ENCODE peak calls at places on chromosome 20, in four cellular contexts. One of them, this sample, is unnamed. For H3K27me3, the result is how much of the 10 kb centered on the place peaks cover.

GRCh38 chr20:54746796-54747195 is 271.4 kb downstream of the DOK5 start:
- DNase-seq in IMR-90: no peak
- DNase-seq in heart left ventricle: no peak
- DNase-seq in right lobe of liver: no peak
- DNase-seq in this sample: no peak

GRCh38 chr20:9389321-9389720 is 125.1 kb upstream of the LAMP5 start:
- DNase-seq in IMR-90: no peak
- DNase-seq in heart left ventricle: no peak
- DNase-seq in right lobe of liver: no peak
- DNase-seq in this sample: no peak

GRCh38 chr20:57589728-57590484 is 29.0 kb downstream of the PCK1 start:
- DNase-seq in IMR-90: no peak
- DNase-seq in heart left ventricle: no peak
- DNase-seq in right lobe of liver: peak
- DNase-seq in this sample: no peak

GRCh38 chr20:8428988-8429387 is 296.9 kb downstream of the PLCB1 start:
- DNase-seq in IMR-90: no peak
- DNase-seq in heart left ventricle: no peak
- DNase-seq in right lobe of liver: no peak
- DNase-seq in this sample: no peak

GRCh38 chr20:41714030-41714429 is 95.9 kb upstream of the CHD6 start:
- DNase-seq in IMR-90: no peak
- DNase-seq in heart left ventricle: no peak
- DNase-seq in right lobe of liver: no peak
- DNase-seq in this sample: no peak

GRCh38 chr20:46206025-46206424 is 87.9 kb downstream of the CD40 start:
- DNase-seq in IMR-90: peak
- DNase-seq in heart left ventricle: peak
- DNase-seq in right lobe of liver: no peak
- DNase-seq in this sample: no peak

GRCh38 chr20:62500237-62500864 is 24.6 kb upstream of the GATA5 start:
- DNase-seq in IMR-90: peak
- DNase-seq in heart left ventricle: peak
- DNase-seq in right lobe of liver: peak
- DNase-seq in this sample: peak

GRCh38 chr20:34997171-34997570 is 41.5 kb downstream of the MYH7B start:
- DNase-seq in IMR-90: peak
- DNase-seq in heart left ventricle: no peak
- DNase-seq in right lobe of liver: no peak
- DNase-seq in this sample: no peak

GRCh38 chr20:19659468-19659867 is 98.6 kb upstream of the RIN2 start:
- DNase-seq in IMR-90: no peak
- DNase-seq in heart left ventricle: no peak
- DNase-seq in right lobe of liver: no peak
- DNase-seq in this sample: no peak

GRCh38 chr20:62902926-62903615 is 23.2 kb downstream of the DIDO1 start:
- DNase-seq in IMR-90: peak
- DNase-seq in heart left ventricle: no peak
- DNase-seq in right lobe of liver: no peak
- DNase-seq in this sample: no peak

GRCh38 chr20:35171753-35172433 is at the start of gene PROCR:
- DNase-seq in IMR-90: peak
- DNase-seq in heart left ventricle: peak
- DNase-seq in right lobe of liver: peak
- DNase-seq in this sample: peak

GRCh38 chr20:57662313-57663240 is 42.4 kb upstream of the ZBP1 start:
- DNase-seq in IMR-90: no peak
- DNase-seq in heart left ventricle: peak
- DNase-seq in right lobe of liver: peak
- DNase-seq in this sample: no peak

GRCh38 chr20:1125266-1125665 is 6.9 kb downstream of the PSMF1 start:
- DNase-seq in IMR-90: no peak
- DNase-seq in heart left ventricle: no peak
- DNase-seq in right lobe of liver: no peak
- DNase-seq in this sample: no peak

GRCh38 chr20:57435105-57435497 is 43.9 kb downstream of the RBM38 start:
- DNase-seq in IMR-90: no peak
- DNase-seq in heart left ventricle: no peak
- DNase-seq in right lobe of liver: no peak
- DNase-seq in this sample: no peak

GRCh38 chr20:25245461-25245860 is 2.4 kb upstream of the PYGB start:
- DNase-seq in IMR-90: no peak
- DNase-seq in heart left ventricle: no peak
- DNase-seq in right lobe of liver: no peak
- DNase-seq in this sample: no peak

GRCh38 chr20:21682576-21682975 is 22.9 kb upstream of the PAX1 start:
- DNase-seq in IMR-90: no peak
- DNase-seq in heart left ventricle: no peak
- DNase-seq in right lobe of liver: no peak
- DNase-seq in this sample: no peak

GRCh38 chr20:51641866-51642265 is 99.3 kb upstream of the NFATC2 start:
- DNase-seq in IMR-90: no peak
- DNase-seq in heart left ventricle: no peak
- DNase-seq in right lobe of liver: no peak
- DNase-seq in this sample: no peak

GRCh38 chr20:40777653-40778052 is 88.6 kb upstream of the MAFB start:
- DNase-seq in IMR-90: no peak
- DNase-seq in heart left ventricle: no peak
- DNase-seq in right lobe of liver: no peak
- DNase-seq in this sample: no peak

GRCh38 chr20:60765821-60766403 is 486.1 kb upstream of the CDH4 start:
- DNase-seq in IMR-90: no peak
- DNase-seq in heart left ventricle: no peak
- DNase-seq in right lobe of liver: no peak
- DNase-seq in this sample: no peak

GRCh38 chr20:14712302-14712739 is 374.9 kb upstream of the FLRT3 start:
- DNase-seq in IMR-90: peak
- DNase-seq in heart left ventricle: no peak
- DNase-seq in right lobe of liver: no peak
- DNase-seq in this sample: no peak

GRCh38 chr20:20765696-20766095 is 53.3 kb upstream of the RALGAPA2 start:
- DNase-seq in IMR-90: no peak
- DNase-seq in heart left ventricle: no peak
- DNase-seq in right lobe of liver: no peak
- DNase-seq in this sample: no peak

GRCh38 chr20:20894753-20895152 is 182.3 kb upstream of the RALGAPA2 start:
- DNase-seq in IMR-90: no peak
- DNase-seq in heart left ventricle: peak
- DNase-seq in right lobe of liver: no peak
- DNase-seq in this sample: peak

GRCh38 chr20:57408131-57408530 is 16.9 kb downstream of the RBM38 start:
- DNase-seq in IMR-90: peak
- DNase-seq in heart left ventricle: no peak
- DNase-seq in right lobe of liver: no peak
- DNase-seq in this sample: no peak

GRCh38 chr20:44206132-44206531 is 4.4 kb downstream of the OSER1 start:
- DNase-seq in IMR-90: no peak
- DNase-seq in heart left ventricle: no peak
- DNase-seq in right lobe of liver: no peak
- DNase-seq in this sample: no peak

GRCh38 chr20:60869626-60870025 is 382.4 kb upstream of the CDH4 start:
- DNase-seq in IMR-90: no peak
- DNase-seq in heart left ventricle: no peak
- DNase-seq in right lobe of liver: no peak
- DNase-seq in this sample: no peak

GRCh38 chr20:34271961-34272360 is 30.7 kb downstream of the ASIP start:
- DNase-seq in IMR-90: peak
- DNase-seq in heart left ventricle: no peak
- DNase-seq in right lobe of liver: no peak
- DNase-seq in this sample: no peak

GRCh38 chr20:58196402-58197184 is 31.9 kb downstream of the ANKRD60 start:
- DNase-seq in IMR-90: no peak
- DNase-seq in heart left ventricle: no peak
- DNase-seq in right lobe of liver: no peak
- DNase-seq in this sample: no peak

GRCh38 chr20:46111028-46111835 is 6.9 kb upstream of the CD40 start:
- DNase-seq in IMR-90: no peak
- DNase-seq in heart left ventricle: peak
- DNase-seq in right lobe of liver: no peak
- DNase-seq in this sample: no peak

GRCh38 chr20:35497780-35498189 is 31.7 kb downstream of the C20orf173 start:
- DNase-seq in IMR-90: no peak
- DNase-seq in heart left ventricle: peak
- DNase-seq in right lobe of liver: no peak
- DNase-seq in this sample: peak

GRCh38 chr20:14477125-14477524 is 139.7 kb upstream of the FLRT3 start:
- DNase-seq in IMR-90: peak
- DNase-seq in heart left ventricle: no peak
- DNase-seq in right lobe of liver: no peak
- DNase-seq in this sample: no peak

GRCh38 chr20:58028123-58028522 is 200.3 kb downstream of the ANKRD60 start:
- DNase-seq in IMR-90: no peak
- DNase-seq in heart left ventricle: no peak
- DNase-seq in right lobe of liver: no peak
- DNase-seq in this sample: no peak

GRCh38 chr20:13098720-13099355 is 90.1 kb downstream of the SPTLC3 start:
- DNase-seq in IMR-90: no peak
- DNase-seq in heart left ventricle: no peak
- DNase-seq in right lobe of liver: no peak
- DNase-seq in this sample: no peak

GRCh38 chr20:34575756-34576155 is 17.2 kb downstream of the MAP1LC3A start:
- DNase-seq in IMR-90: no peak
- DNase-seq in heart left ventricle: no peak
- DNase-seq in right lobe of liver: peak
- DNase-seq in this sample: no peak

GRCh38 chr20:59520814-59521213 is 83.5 kb upstream of the PHACTR3 start:
- DNase-seq in IMR-90: no peak
- DNase-seq in heart left ventricle: no peak
- DNase-seq in right lobe of liver: no peak
- DNase-seq in this sample: no peak
- H3K27me3 ChIP-seq in IMR-90: under half
- H3K27me3 ChIP-seq in heart left ventricle: under half
- H3K27me3 ChIP-seq in right lobe of liver: under half
- H3K27me3 ChIP-seq in this sample: under half

GRCh38 chr20:2873747-2874041 is 413 bp downstream of the PTPRA start:
- DNase-seq in IMR-90: peak
- DNase-seq in heart left ventricle: peak
- DNase-seq in right lobe of liver: no peak
- DNase-seq in this sample: no peak
- H3K27ac ChIP-seq in IMR-90: peak
- H3K27ac ChIP-seq in heart left ventricle: peak
- H3K27ac ChIP-seq in right lobe of liver: peak
- H3K27ac ChIP-seq in this sample: peak

DNA sequence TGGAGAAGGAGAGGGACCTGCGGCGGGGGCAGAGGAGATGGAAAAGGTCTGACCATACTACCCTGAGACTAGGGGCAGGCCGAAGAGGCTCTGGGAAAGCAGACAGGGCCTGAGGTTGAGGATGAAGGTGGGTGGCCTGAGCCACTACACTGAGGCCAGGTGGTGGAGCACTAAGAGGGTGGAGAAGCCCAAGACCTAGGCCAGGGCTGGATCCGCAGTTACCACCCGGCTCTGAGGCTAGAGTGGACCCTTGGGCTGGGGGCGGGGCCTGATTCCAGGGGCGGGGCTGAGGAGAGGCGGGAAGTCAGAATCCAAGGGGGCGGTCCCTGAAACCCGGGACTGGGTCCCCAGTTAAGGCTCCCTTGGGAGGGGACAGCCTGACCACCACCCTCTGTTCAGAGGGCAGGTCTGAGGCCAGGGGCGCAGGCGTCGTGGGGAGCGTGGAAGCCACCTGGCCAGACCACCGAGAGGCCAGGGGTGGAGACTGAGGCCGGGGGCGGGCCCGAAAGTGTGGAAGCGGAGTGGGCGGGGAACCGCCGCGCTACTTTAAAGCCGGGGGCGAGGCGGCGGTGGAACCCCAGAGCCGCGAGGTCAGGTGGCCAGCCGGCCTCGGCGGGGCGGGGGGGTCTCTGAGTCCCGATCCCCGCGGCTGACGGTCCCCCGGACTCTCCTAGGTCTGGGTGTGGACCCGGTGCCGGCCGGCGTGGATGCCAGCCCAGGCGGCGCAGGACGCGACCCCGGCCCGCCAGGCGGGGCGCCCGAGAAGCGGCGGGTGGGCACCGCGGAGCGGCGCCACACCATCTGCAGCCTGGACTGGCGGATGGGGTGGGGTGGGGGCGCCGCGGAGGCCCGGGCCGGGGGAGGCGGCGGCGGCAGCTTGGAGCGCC is 8.3 kb downstream of the CCM2L start:
- DNase-seq in IMR-90: no peak
- DNase-seq in heart left ventricle: peak
- DNase-seq in right lobe of liver: peak
- DNase-seq in this sample: peak
- TF ChIP-seq POLR2A in IMR-90: no peak
- TF ChIP-seq POLR2A in heart left ventricle: no peak
- TF ChIP-seq POLR2A in right lobe of liver: no peak
- TF ChIP-seq POLR2A in this sample: no peak

GRCh38 chr20:37915434-37915787 is 12.5 kb downstream of the VSTM2L start:
- DNase-seq in IMR-90: no peak
- DNase-seq in heart left ventricle: no peak
- DNase-seq in right lobe of liver: no peak
- DNase-seq in this sample: no peak
- H3K27me3 ChIP-seq in IMR-90: half or more
- H3K27me3 ChIP-seq in heart left ventricle: under half
- H3K27me3 ChIP-seq in right lobe of liver: under half
- H3K27me3 ChIP-seq in this sample: half or more

GRCh38 chr20:59456342-59457132 is 147.8 kb upstream of the PHACTR3 start:
- DNase-seq in IMR-90: no peak
- DNase-seq in heart left ventricle: no peak
- DNase-seq in right lobe of liver: no peak
- DNase-seq in this sample: no peak

GRCh38 chr20:59462249-59462648 is 142.1 kb upstream of the PHACTR3 start:
- DNase-seq in IMR-90: no peak
- DNase-seq in heart left ventricle: no peak
- DNase-seq in right lobe of liver: no peak
- DNase-seq in this sample: no peak

GRCh38 chr20:59460352-59460751 is 144.0 kb upstream of the PHACTR3 start:
- DNase-seq in IMR-90: no peak
- DNase-seq in heart left ventricle: no peak
- DNase-seq in right lobe of liver: no peak
- DNase-seq in this sample: no peak

GRCh38 chr20:59458645-59459044 is 145.7 kb upstream of the PHACTR3 start:
- DNase-seq in IMR-90: no peak
- DNase-seq in heart left ventricle: no peak
- DNase-seq in right lobe of liver: no peak
- DNase-seq in this sample: no peak

GRCh38 chr20:59459586-59459985 is 144.8 kb upstream of the PHACTR3 start:
- DNase-seq in IMR-90: no peak
- DNase-seq in heart left ventricle: no peak
- DNase-seq in right lobe of liver: no peak
- DNase-seq in this sample: no peak
- H3K27ac ChIP-seq in IMR-90: no peak
- H3K27ac ChIP-seq in heart left ventricle: no peak
- H3K27ac ChIP-seq in right lobe of liver: no peak
- H3K27ac ChIP-seq in this sample: no peak

DNA sequence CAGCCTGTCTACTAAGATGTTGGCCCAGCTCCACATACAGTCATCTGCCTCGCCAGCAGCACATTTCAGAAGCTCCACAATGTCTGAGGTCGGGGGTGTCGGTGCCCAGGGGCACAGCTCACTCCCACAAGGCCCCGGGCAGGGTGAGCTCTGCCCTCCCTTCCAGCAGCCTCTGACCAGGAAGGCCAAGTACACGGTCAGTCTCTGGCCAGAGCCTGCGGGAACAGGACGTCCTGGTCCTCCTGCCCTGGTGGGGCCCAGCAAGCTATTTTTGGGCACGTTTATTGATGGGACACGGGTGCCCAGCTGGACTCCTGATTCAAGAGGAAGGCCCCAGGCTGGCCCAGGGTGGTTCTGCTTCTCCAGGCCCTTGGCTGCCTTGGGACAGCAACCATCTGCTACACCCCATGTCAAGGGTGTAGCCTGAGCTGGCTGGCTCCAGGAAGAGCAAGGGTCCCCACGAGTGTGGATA is 114.9 kb upstream of the PTPN1 start:
- DNase-seq in IMR-90: peak
- DNase-seq in heart left ventricle: peak
- DNase-seq in right lobe of liver: peak
- DNase-seq in this sample: peak
- TF ChIP-seq POLR2A in IMR-90: no peak
- TF ChIP-seq POLR2A in heart left ventricle: no peak
- TF ChIP-seq POLR2A in right lobe of liver: peak
- TF ChIP-seq POLR2A in this sample: no peak